ENCODE peak calls at places on chromosome 1, in six cellular contexts. V is suprapubic skin, F is IMR-90, O is A549, X is GM12878, A is heart left ventricle. H is an unnamed sample.

GRCh38 chr1:235597867-235598553 is 51.6 kb downstream of the GNG4 start:
- DNase-seq in V (no peak), F (peak; percentile 62), O (peak; percentile 58), X (no peak), A (no peak), H (no peak)

GRCh38 chr1:93980320-93980744 is 71.1 kb upstream of the GCLM start:
- DNase-seq in V (no peak), F (no peak), O (peak; percentile 18), X (no peak), A (no peak), H (no peak)

GRCh38 chr1:53396563-53397268 is 62.5 kb upstream of the DMRTB1 start:
- DNase-seq in V (peak; percentile 28), F (no peak), O (no peak), X (no peak), A (no peak), H (no peak)

GRCh38 chr1:67429011-67429527 is 1.1 kb downstream of the SERBP1 start:
- DNase-seq in V (no peak), F (no peak), O (no peak), X (no peak), A (no peak), H (peak; percentile 22)

GRCh38 chr1:44239961-44240371 is 26.7 kb downstream of the DMAP1 start:
- DNase-seq in V (no peak), F (no peak), O (no peak), X (no peak), A (peak; percentile 74), H (peak; percentile 43)

GRCh38 chr1:154718566-154718965 is 110.6 kb upstream of the ADAR start:
- DNase-seq in V (no peak), F (no peak), O (no peak), X (no peak), A (no peak), H (no peak)

GRCh38 chr1:200314085-200314750 is 95.6 kb downstream of the ZNF281 start:
- DNase-seq in V (no peak), F (peak; percentile 77), O (peak; percentile 58), X (no peak), A (no peak), H (no peak)

GRCh38 chr1:203582568-203582967 is 44.1 kb upstream of the ATP2B4 start:
- DNase-seq in V (no peak), F (no peak), O (no peak), X (no peak), A (no peak), H (no peak)

GRCh38 chr1:231702321-231702720 is 75.7 kb downstream of the DISC1 start:
- DNase-seq in V (no peak), F (no peak), O (no peak), X (no peak), A (no peak), H (no peak)

GRCh38 chr1:76690784-76691183 is 176.5 kb upstream of the ST6GALNAC5 start:
- DNase-seq in V (no peak), F (no peak), O (no peak), X (no peak), A (no peak), H (no peak)

GRCh38 chr1:15322648-15323350 is 75.8 kb downstream of the FHAD1 start:
- DNase-seq in V (no peak), F (no peak), O (no peak), X (no peak), A (peak; percentile 57), H (peak; percentile 83)

GRCh38 chr1:76250317-76250716 is 175.8 kb downstream of the ST6GALNAC3 start:
- DNase-seq in V (no peak), F (no peak), O (no peak), X (no peak), A (no peak), H (no peak)

GRCh38 chr1:222546548-222547259 is 1.2 kb downstream of the HHIPL2 start:
- DNase-seq in V (no peak), F (peak; percentile 83), O (peak; percentile 73), X (no peak), A (no peak), H (peak; percentile 33)

GRCh38 chr1:17544951-17545350 is 5.5 kb downstream of the ARHGEF10L start:
- DNase-seq in V (no peak), F (peak; percentile 37), O (no peak), X (no peak), A (no peak), H (no peak)

GRCh38 chr1:20093303-20093702 is 23.3 kb downstream of the PLA2G5 start:
- DNase-seq in V (no peak), F (no peak), O (no peak), X (no peak), A (peak; percentile 9), H (no peak)

GRCh38 chr1:117985973-117986372 is 56.4 kb downstream of the WDR3 start:
- DNase-seq in V (no peak), F (no peak), O (no peak), X (no peak), A (no peak), H (no peak)

GRCh38 chr1:161166669-161167548 is 683 bp downstream of the PPOX start:
- DNase-seq in V (peak; percentile 78), F (no peak), O (no peak), X (no peak), A (no peak), H (no peak)

GRCh38 chr1:176791911-176792310 is 328.9 kb downstream of the PAPPA2 start:
- DNase-seq in V (no peak), F (no peak), O (no peak), X (no peak), A (no peak), H (no peak)

GRCh38 chr1:53559854-53560571 is 100.8 kb downstream of the DMRTB1 start:
- DNase-seq in V (peak; percentile 44), F (no peak), O (no peak), X (no peak), A (no peak), H (no peak)

GRCh38 chr1:238252033-238252802 is 361.5 kb upstream of the ZP4 start:
- DNase-seq in V (no peak), F (peak; percentile 33), O (peak; percentile 10), X (no peak), A (peak; percentile 40), H (peak; percentile 68)

GRCh38 chr1:206812456-206812855 is 40.2 kb upstream of the IL10 start:
- DNase-seq in V (no peak), F (no peak), O (no peak), X (no peak), A (no peak), H (no peak)

GRCh38 chr1:100448371-100448770 is 89.6 kb upstream of the GPR88 start:
- DNase-seq in V (no peak), F (no peak), O (no peak), X (no peak), A (no peak), H (no peak)

GRCh38 chr1:53116307-53116810 is 26.1 kb downstream of the SLC1A7 start:
- DNase-seq in V (no peak), F (no peak), O (no peak), X (no peak), A (no peak), H (no peak)

GRCh38 chr1:93619507-93620168 is 62.0 kb downstream of the BCAR3 start:
- DNase-seq in V (no peak), F (no peak), O (no peak), X (no peak), A (no peak), H (no peak)

GRCh38 chr1:205950280-205950679 is 7.0 kb upstream of the SLC26A9 start:
- DNase-seq in V (no peak), F (peak; percentile 37), O (no peak), X (no peak), A (no peak), H (no peak)

GRCh38 chr1:1418464-1419362 is 2.4 kb downstream of the ANKRD65 start:
- DNase-seq in V (no peak), F (no peak), O (no peak), X (no peak), A (no peak), H (no peak)

GRCh38 chr1:3107201-3107600 is 38.2 kb downstream of the PRDM16 start:
- DNase-seq in V (no peak), F (no peak), O (no peak), X (no peak), A (no peak), H (no peak)

GRCh38 chr1:170664283-170664827 is 424 bp downstream of the PRRX1 start:
- DNase-seq in V (no peak), F (peak; percentile 32), O (peak; percentile 38), X (no peak), A (peak; percentile 48), H (peak; percentile 25)

GRCh38 chr1:77514871-77515776 is 167.3 kb downstream of the ZZZ3 start:
- DNase-seq in V (no peak), F (peak; percentile 54), O (no peak), X (no peak), A (peak; percentile 70), H (no peak)

DNA sequence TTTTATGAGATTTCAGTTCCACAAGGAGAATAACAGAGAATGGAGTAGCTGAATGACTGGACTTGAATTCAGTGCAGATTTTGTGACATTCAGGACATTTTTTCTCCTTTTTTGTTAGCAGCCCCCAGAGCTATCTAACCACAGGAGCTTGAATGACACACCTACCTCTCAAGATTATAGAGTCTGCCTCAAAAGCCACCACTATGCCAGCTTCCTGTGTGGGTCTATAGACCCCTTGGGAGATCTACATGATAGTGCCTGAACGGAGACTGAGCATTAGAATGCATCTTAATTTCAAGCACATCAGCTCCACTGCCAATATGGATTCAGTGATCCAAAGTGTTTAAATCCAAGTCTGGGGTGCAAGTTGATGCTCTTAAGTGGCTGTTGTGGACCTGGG is 74.4 kb upstream of the ZNF648 start:
- DNase-seq in V (no peak), F (no peak), O (no peak), X (no peak), A (no peak), H (no peak)
- H3K27ac ChIP-seq in V (no peak overlapping the region), F (no peak overlapping the region), O (no peak overlapping the region), X (no peak overlapping the region), A (no peak overlapping the region), H (no peak overlapping the region)

GRCh38 chr1:181239086-181239485 is 150.6 kb downstream of the IER5 start:
- DNase-seq in V (no peak), F (no peak), O (no peak), X (no peak), A (no peak), H (no peak)
- H3K4me3 ChIP-seq in V (no peak overlapping the region), F (no peak overlapping the region), O (no peak overlapping the region), X (no peak overlapping the region), A (no peak overlapping the region), H (no peak overlapping the region)

DNA sequence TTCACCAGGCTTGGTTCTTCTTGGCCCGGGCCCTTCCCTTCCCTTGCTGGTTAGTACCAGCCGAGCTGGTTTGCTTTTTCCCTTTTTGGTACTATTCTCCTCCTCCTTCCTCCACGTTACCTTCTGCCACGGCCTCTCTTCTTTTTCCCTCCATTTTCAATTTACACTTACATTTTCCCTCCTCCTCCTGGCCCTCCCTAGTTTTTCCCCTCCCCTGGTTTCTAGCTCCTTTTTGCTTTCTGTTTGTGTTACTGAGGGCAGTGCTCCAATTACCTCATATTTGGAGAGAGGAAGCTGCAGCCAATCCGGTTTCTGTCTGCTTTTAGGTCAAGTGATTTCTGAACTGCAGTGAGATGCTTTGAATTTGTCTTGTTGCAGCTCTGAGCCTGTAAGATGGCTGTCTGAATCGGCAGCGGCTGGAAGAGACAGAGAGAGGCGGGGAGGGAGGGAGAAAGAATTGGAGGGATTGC is 63.7 kb downstream of the MACF1 start:
- DNase-seq in V (no peak), F (peak; percentile 90), O (no peak), X (no peak), A (peak; percentile 28), H (peak; percentile 72)
- TF ChIP-seq POLR2A in V (no peak), F (no peak), O (no peak), X (peak; percentile 38), A (no peak), H (no peak)

DNA sequence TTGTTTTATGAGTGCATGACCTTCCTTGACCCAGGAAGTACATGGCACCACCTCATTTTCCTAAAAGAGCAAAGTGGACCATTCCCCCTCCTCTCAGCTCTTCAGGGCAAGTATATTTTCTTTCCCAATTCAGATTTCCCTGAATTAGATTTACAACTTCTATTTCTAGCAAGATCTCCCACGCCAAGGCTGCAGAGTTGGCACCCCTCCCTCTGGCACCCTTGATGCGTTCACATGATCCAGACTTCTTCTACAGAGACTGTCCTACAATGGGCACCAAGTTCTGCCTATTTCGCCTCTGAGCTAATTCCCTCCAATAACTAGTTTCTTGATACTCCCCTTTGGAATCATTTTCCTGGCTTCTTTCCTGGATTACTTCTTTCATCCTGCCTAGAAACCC is 121.9 kb downstream of the CDC7 start:
- DNase-seq in V (peak; percentile 86), F (no peak), O (no peak), X (no peak), A (peak; percentile 51), H (peak; percentile 94)
- H3K27ac ChIP-seq in V (peak overlapping the region; percentile 41), F (no peak overlapping the region), O (no peak overlapping the region), X (no peak overlapping the region), A (peak overlapping the region; percentile 56), H (no peak overlapping the region)

H was measured in adrenal gland.